ENCODE peak calls at places on chromosomes 4 and X, in eight cellular contexts. N is A549; M is brain microvascular endothelial cell; L is hepatocyte; Y is CD4-positive, alpha-beta T cell; W is heart left ventricle; J is cardiac fibroblast; F is AG04450. R is an unnamed sample.

GRCh38 chr4:143403551-143403816 is 66.8 kb downstream of the GAB1 start:
- DNase-seq in N (no peak), M (no peak), L (no peak), Y (no peak), W (no peak), J (no peak), F (no peak), R (no peak)

GRCh38 chrX:49290215-49290614 is 13.2 kb upstream of the GAGE10 start:
- DNase-seq in N (no peak), M (no peak), L (no peak), Y (no peak), W (no peak), J (no peak), F (no peak), R (no peak)

GRCh38 chr4:74166135-74166534 is 8.2 kb downstream of the MTHFD2L start:
- DNase-seq in N (no peak), M (no peak), L (no peak), Y (no peak), W (no peak), J (no peak), F (no peak), R (no peak)

GRCh38 chrX:130654409-130654970 is 248.5 kb downstream of the ENOX2 start:
- DNase-seq in N (no peak), M (no peak), L (no peak), Y (no peak), W (no peak), J (peak), F (no peak), R (no peak)

GRCh38 chr4:21113496-21114213 is 413.4 kb downstream of the PACRGL start:
- DNase-seq in N (no peak), M (no peak), L (peak), Y (no peak), W (no peak), J (peak), F (no peak), R (peak)

GRCh38 chrX:137313627-137314026 is 252.3 kb upstream of the ZIC3 start:
- DNase-seq in N (no peak), M (no peak), L (no peak), Y (no peak), W (no peak), J (no peak), F (no peak), R (no peak)

GRCh38 chrX:15500497-15500966 is at the start of gene BMX:
- DNase-seq in N (no peak), M (no peak), L (no peak), Y (no peak), W (peak), J (peak), F (no peak), R (no peak)

GRCh38 chr4:185304944-185305690 is 90.6 kb downstream of the LRP2BP start:
- DNase-seq in N (peak), M (no peak), L (peak), Y (no peak), W (no peak), J (peak), F (no peak), R (peak)

GRCh38 chr4:13483142-13484044 is 747 bp downstream of the RAB28 start:
- DNase-seq in N (peak), M (peak), L (peak), Y (no peak), W (peak), J (peak), F (peak), R (peak)

GRCh38 chr4:158810487-158811215 is 41.8 kb downstream of the FNIP2 start:
- DNase-seq in N (peak), M (peak), L (peak), Y (no peak), W (peak), J (peak), F (peak), R (peak)

DNA sequence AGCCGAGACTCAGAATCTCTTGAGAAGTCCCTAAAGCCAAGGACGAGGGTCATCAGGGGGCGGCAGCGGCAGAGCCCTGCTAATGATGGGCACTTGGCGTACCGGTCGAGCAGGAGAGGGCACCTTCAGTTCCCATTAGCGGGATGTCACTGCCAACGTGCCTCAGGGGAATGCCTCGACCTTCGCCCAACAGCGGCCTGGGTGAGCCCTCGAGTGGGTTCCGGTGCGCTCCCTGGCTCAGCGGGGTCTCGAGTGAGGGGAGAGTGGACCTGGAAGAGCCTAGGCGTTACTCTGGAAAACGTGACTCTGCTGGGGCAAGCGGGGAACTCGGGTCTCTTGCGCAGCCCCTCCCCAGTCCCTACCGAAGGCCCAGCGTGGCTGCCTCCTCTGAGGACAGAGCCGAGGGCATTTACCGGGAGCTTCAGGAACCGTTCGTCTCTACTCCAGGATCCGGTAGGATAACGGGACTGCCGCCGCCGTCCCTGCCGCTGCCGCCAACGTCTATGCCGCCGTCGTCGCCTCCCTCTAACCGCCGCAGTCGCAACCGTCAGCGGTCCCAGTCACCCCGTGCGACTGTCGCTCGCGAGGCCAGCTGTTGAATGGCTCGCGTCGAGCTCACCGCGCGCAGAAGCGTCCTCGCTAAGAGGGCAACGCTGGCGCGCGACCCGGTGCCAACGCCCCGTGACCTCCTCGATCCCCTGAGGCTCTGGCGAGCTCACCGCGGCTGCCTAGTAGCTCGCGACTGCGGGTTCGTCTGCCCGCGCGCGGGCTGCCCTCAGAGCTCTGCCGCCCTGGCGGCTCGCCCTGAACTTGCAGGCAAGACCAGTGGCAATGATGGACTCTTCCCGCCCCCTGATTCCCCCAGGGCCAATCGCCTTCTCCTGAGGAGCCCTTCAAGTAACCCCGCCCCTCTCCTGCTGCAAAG is 37.1 kb downstream of the PGRMC1 start:
- DNase-seq in N (no peak), M (peak), L (peak), Y (peak), W (peak), J (peak), F (no peak), R (no peak)
- TF ChIP-seq CTCF in N (no peak), M (peak), L (no peak), Y (no peak), W (no peak), J (peak), F (peak), R (peak)

GRCh38 chrX:126141014-126141413 is 25.1 kb downstream of the DCAF12L2 start:
- DNase-seq in N (no peak), M (no peak), L (no peak), Y (no peak), W (no peak), J (no peak), F (no peak), R (no peak)

DNA sequence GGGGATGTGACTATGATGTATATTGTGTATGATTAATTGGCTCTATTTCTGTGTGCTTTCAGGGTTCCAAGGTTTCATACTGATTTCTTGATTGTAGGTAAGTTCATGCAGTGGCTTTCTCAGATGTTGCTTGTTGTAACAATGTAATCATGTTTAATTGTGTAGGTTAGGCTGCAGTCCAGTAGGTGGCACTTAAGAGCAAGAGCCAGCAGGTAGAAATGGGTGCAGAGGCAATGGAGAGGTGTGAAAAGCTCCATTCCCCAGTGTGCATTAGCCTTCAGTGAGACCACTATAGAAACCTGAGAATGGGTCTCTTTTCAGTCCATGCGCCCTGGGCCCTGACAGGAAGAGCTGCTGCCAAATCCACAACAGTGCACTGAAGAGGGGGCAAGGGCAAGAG is 28.2 kb downstream of the DCAF12L2 start:
- DNase-seq in N (peak), M (no peak), L (peak), Y (no peak), W (no peak), J (no peak), F (no peak), R (no peak)
- TF ChIP-seq CTCF in N (no peak), M (no peak), L (peak), Y (no peak), W (no peak), J (no peak), F (no peak), R (no peak)

DNA sequence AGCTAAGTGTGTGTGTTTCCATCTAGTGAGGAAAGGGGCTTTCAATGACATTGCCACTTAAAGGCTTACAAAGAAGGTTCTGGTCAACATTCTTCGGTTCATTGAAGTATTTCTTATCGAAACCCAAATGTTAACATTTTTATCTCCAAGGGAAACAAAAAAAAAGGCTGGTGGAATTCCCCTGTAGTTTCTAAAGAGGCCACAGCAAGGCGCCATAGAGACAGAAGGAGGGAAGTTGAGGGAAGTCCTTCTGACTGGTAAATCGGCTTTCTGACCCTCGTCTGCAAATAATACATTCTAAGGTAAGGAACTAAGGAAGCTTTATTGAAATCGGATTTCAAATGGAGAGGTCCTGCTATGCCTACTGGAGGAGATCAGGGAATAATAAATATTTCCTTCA is 1.7 kb upstream of the ZFP42 start:
- DNase-seq in N (peak), M (peak), L (peak), Y (no peak), W (no peak), J (peak), F (no peak), R (no peak)
- TF ChIP-seq CTCF in N (no peak), M (peak), L (peak), Y (no peak), W (no peak), J (peak), F (peak), R (peak)

GRCh38 chr4:90357117-90357710 is 230.0 kb downstream of the CCSER1 start:
- DNase-seq in N (peak), M (peak), L (peak), Y (no peak), W (no peak), J (peak), F (peak), R (peak)
- TF ChIP-seq CTCF in N (peak), M (peak), L (peak), Y (no peak), W (peak), J (peak), F (peak), R (peak)

GRCh38 chr4:186701788-186702187 is 21.9 kb downstream of the FAT1 start:
- DNase-seq in N (no peak), M (no peak), L (no peak), Y (no peak), W (no peak), J (no peak), F (no peak), R (no peak)

GRCh38 chr4:186699298-186699697 is 24.4 kb downstream of the FAT1 start:
- DNase-seq in N (no peak), M (no peak), L (peak), Y (no peak), W (no peak), J (peak), F (no peak), R (no peak)

GRCh38 chr4:186699881-186700397 is 23.7 kb downstream of the FAT1 start:
- DNase-seq in N (no peak), M (no peak), L (no peak), Y (no peak), W (no peak), J (no peak), F (no peak), R (no peak)

GRCh38 chr4:186701273-186701672 is 22.4 kb downstream of the FAT1 start:
- DNase-seq in N (no peak), M (no peak), L (no peak), Y (no peak), W (peak), J (peak), F (no peak), R (no peak)

DNA sequence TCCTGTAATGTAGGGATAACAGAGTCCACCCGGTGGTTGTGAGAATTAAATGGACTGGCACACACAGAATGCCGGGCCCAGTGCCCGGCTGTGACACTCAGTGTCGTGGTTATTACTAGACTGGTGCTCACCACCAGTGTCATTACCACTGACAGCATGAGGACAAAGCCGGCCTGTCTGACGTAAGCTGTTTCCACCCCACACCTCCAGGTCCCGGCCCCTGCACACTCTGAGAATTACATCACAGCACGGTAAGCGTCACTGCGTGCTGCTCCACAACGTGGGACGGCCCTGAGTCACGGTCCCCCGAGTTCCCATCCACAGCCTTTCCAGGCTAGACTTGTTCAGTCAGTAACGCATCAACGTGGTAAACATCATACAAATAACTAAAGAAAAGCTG is 22.9 kb downstream of the FAT1 start:
- DNase-seq in N (no peak), M (peak), L (no peak), Y (no peak), W (peak), J (peak), F (no peak), R (no peak)
- TF ChIP-seq CTCF in N (no peak), M (no peak), L (no peak), Y (no peak), W (no peak), J (no peak), F (no peak), R (no peak)

DNA sequence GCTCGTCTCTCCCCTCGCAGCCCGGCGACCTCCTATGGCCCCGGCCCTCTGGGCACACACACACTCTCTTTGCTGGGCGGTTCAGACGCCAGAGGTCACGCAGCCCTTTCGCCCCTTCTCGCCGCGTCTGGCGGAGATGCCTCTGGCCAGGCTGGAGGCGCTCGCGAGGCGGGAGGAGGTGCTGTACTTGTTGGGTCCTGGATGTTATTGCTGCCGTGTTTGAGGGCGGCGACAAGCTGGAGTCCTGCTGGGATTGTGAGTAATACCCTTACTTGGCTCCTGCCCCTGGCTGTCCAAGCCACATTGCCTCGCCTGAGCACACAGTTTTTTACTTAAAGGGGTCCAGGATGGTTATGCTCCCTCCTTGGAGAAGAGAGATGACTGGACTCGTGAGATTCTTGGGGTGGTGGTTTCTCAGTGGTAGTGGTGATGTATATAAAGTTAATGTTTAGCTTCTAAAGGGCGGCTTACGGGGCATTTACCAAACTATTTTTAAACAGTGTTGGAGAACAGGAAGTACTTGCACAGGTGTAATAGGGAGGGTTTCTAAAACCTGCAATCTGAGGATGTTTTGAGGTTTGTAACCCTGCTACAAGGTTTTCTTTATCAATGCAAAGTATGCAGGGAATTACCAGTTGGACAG is 572 bp downstream of the USP53 start:
- DNase-seq in N (peak), M (peak), L (peak), Y (peak), W (peak), J (peak), F (peak), R (peak)
- TF ChIP-seq CTCF in N (no peak), M (peak), L (peak), Y (no peak), W (no peak), J (peak), F (peak), R (peak)

GRCh38 chr4:146654976-146655761 is 16.5 kb downstream of the POU4F2 start:
- DNase-seq in N (no peak), M (no peak), L (peak), Y (no peak), W (no peak), J (peak), F (no peak), R (no peak)
- TF ChIP-seq CTCF in N (no peak), M (no peak), L (peak), Y (no peak), W (no peak), J (no peak), F (no peak), R (peak)

DNA sequence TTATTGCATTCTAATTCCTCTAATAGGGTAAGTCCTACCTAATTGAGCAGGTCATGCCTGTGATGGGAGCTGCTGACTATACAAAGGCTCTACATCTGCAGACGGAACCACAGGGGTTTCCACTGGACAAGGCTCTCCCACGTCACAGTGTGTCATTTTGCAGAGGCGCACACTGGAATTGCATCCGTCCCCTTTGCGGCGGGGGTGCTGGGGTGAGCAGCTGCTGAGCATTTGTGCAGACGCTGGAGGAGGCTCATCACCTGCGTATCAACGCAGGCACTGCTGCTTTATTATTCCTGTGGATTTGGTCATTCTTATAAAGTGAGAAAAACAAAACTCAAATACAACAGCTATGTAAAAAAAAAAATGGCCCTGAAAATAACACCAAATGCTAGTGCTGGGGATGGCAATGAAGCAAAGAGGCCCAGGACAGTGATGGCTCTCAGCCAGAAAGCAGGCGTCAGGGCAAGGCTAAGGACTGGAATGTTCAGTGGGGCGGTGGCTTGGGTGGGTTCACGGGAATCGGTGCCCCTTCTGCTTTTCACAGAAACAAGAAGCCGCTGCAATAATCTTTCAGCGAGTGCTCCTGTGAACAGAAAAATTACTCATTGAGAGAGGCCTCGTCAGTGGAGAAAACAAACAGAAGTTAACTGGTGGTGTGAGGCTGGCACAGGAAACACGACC is 67.8 kb downstream of the GATB start:
- DNase-seq in N (no peak), M (no peak), L (no peak), Y (no peak), W (no peak), J (no peak), F (no peak), R (no peak)
- TF ChIP-seq CTCF in N (no peak), M (peak), L (no peak), Y (no peak), W (no peak), J (no peak), F (no peak), R (no peak)

GRCh38 chrX:10329984-10330383 is 173.2 kb downstream of the CLCN4 start:
- DNase-seq in N (no peak), M (no peak), L (no peak), Y (no peak), W (no peak), J (no peak), F (no peak), R (no peak)

GRCh38 chrX:10325606-10326005 is 168.8 kb downstream of the CLCN4 start:
- DNase-seq in N (peak), M (peak), L (no peak), Y (no peak), W (no peak), J (peak), F (no peak), R (no peak)

GRCh38 chrX:10327651-10328050 is 170.9 kb downstream of the CLCN4 start:
- DNase-seq in N (peak), M (peak), L (no peak), Y (no peak), W (no peak), J (no peak), F (no peak), R (no peak)

GRCh38 chrX:10326578-10326977 is 169.8 kb downstream of the CLCN4 start:
- DNase-seq in N (peak), M (peak), L (no peak), Y (no peak), W (no peak), J (peak), F (no peak), R (no peak)
- TF ChIP-seq CTCF in N (peak), M (peak), L (peak), Y (no peak), W (peak), J (peak), F (peak), R (peak)

DNA sequence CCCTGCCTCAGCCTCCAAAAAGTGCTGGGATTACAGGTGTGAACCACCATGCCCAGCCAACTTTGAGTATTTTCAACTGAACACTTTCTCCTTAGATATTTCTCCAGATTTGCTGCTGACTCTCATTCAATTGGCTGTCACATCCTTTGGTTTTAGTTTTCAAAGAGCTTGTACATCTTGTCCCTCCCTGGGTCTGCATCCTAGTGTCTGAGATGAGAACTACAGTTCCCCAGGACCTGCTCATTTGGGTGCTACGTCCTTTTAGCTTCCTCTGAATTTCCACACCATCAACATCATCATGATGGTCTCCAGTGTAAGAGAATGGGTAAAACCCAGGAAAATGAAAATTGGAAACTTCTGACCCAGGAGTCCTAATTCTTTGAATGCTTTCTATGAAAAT is 312.9 kb downstream of the NLGN4X start:
- DNase-seq in N (no peak), M (no peak), L (no peak), Y (no peak), W (no peak), J (no peak), F (no peak), R (no peak)
- TF ChIP-seq CTCF in N (no peak), M (no peak), L (no peak), Y (no peak), W (no peak), J (no peak), F (no peak), R (no peak)